ENCODE peak calls at places on chromosome 12, in eight cellular contexts. I is type B pancreatic cell, X is PC-3, U is fibroblast of mammary gland, P is fibroblast of lung, F is heart left ventricle, C is foreskin keratinocyte, D is cardiac muscle cell. Q is an unnamed sample.

GRCh38 chr12:124480469-124481256 is 86.7 kb downstream of the NCOR2 start:
- DNase-seq in I (no peak), X (peak), U (peak), P (peak), F (no peak), C (no peak), D (peak), Q (peak)

GRCh38 chr12:67853204-67853603 is 136.0 kb upstream of the IFNG-AS1 start:
- DNase-seq in I (no peak), X (no peak), U (peak), P (peak), F (no peak), C (no peak), D (peak), Q (peak)

GRCh38 chr12:14554281-14555008 is 13.2 kb downstream of the PLBD1 start:
- DNase-seq in I (no peak), X (peak), U (peak), P (peak), F (peak), C (peak), D (peak), Q (no peak)

GRCh38 chr12:32301216-32301615 is 98.1 kb upstream of the FGD4 start:
- DNase-seq in I (no peak), X (no peak), U (no peak), P (peak), F (no peak), C (no peak), D (no peak), Q (no peak)

GRCh38 chr12:123131879-123132402 is 18.9 kb downstream of the PITPNM2 start:
- DNase-seq in I (no peak), X (no peak), U (no peak), P (no peak), F (no peak), C (no peak), D (no peak), Q (no peak)

GRCh38 chr12:121116318-121117225 is 16.1 kb upstream of the P2RX7 start:
- DNase-seq in I (no peak), X (no peak), U (no peak), P (no peak), F (no peak), C (no peak), D (no peak), Q (no peak)

GRCh38 chr12:53410951-53411350 is 12.7 kb upstream of the AMHR2 start:
- DNase-seq in I (no peak), X (no peak), U (no peak), P (no peak), F (no peak), C (no peak), D (no peak), Q (no peak)

GRCh38 chr12:110846615-110847566 is at the start of gene CCDC63:
- DNase-seq in I (peak), X (peak), U (peak), P (peak), F (peak), C (no peak), D (peak), Q (no peak)

GRCh38 chr12:16606201-16606849 is 363 bp upstream of the LMO3 start:
- DNase-seq in I (no peak), X (peak), U (peak), P (peak), F (peak), C (no peak), D (peak), Q (no peak)

GRCh38 chr12:51839310-51839943 is 9.1 kb downstream of the FIGNL2 start:
- DNase-seq in I (no peak), X (no peak), U (no peak), P (no peak), F (no peak), C (no peak), D (no peak), Q (no peak)

GRCh38 chr12:12336049-12336411 is 14.0 kb downstream of the MANSC1 start:
- DNase-seq in I (no peak), X (no peak), U (no peak), P (no peak), F (no peak), C (no peak), D (peak), Q (no peak)

GRCh38 chr12:28130625-28131598 is 59.3 kb upstream of the CCDC91 start:
- DNase-seq in I (no peak), X (peak), U (peak), P (peak), F (peak), C (peak), D (peak), Q (no peak)

GRCh38 chr12:113808095-113808951 is 157.8 kb downstream of the RBM19 start:
- DNase-seq in I (no peak), X (no peak), U (no peak), P (no peak), F (no peak), C (no peak), D (no peak), Q (no peak)

GRCh38 chr12:120584343-120585149 is 3.3 kb upstream of the POP5 start:
- DNase-seq in I (no peak), X (peak), U (peak), P (no peak), F (peak), C (no peak), D (peak), Q (no peak)

GRCh38 chr12:131333621-131334440 is 377.1 kb upstream of the SFSWAP start:
- DNase-seq in I (no peak), X (no peak), U (no peak), P (no peak), F (no peak), C (no peak), D (no peak), Q (no peak)

GRCh38 chr12:110639336-110640178 is 25.6 kb downstream of the TCTN1 start:
- DNase-seq in I (no peak), X (peak), U (peak), P (peak), F (no peak), C (peak), D (peak), Q (peak)

GRCh38 chr12:26853303-26854027 is 20.5 kb upstream of the ITPR2 start:
- DNase-seq in I (no peak), X (peak), U (peak), P (peak), F (peak), C (no peak), D (peak), Q (no peak)

GRCh38 chr12:57540998-57541397 is 6.0 kb downstream of the DCTN2 start:
- DNase-seq in I (no peak), X (no peak), U (no peak), P (no peak), F (no peak), C (no peak), D (no peak), Q (no peak)

GRCh38 chr12:98725481-98726247 is 80.6 kb downstream of the APAF1 start:
- DNase-seq in I (no peak), X (peak), U (peak), P (peak), F (no peak), C (no peak), D (peak), Q (no peak)

GRCh38 chr12:57629897-57630471 is 3.0 kb downstream of the B4GALNT1 start:
- DNase-seq in I (peak), X (no peak), U (no peak), P (no peak), F (no peak), C (no peak), D (no peak), Q (no peak)

GRCh38 chr12:108635201-108635996 is 1.7 kb upstream of the SELPLG start:
- DNase-seq in I (no peak), X (no peak), U (no peak), P (no peak), F (peak), C (no peak), D (no peak), Q (no peak)

GRCh38 chr12:62834406-62834805 is 100.5 kb downstream of the PPM1H start:
- DNase-seq in I (no peak), X (no peak), U (no peak), P (no peak), F (peak), C (no peak), D (no peak), Q (no peak)

GRCh38 chr12:99498756-99499155 is 148.8 kb upstream of the GARIN6 start:
- DNase-seq in I (no peak), X (peak), U (peak), P (peak), F (no peak), C (peak), D (no peak), Q (no peak)

GRCh38 chr12:2285462-2285861 is 232.7 kb downstream of the CACNA1C start:
- DNase-seq in I (no peak), X (no peak), U (no peak), P (no peak), F (no peak), C (no peak), D (no peak), Q (no peak)

GRCh38 chr12:25988505-25988904 is 30.0 kb downstream of the RASSF8 start:
- DNase-seq in I (no peak), X (no peak), U (no peak), P (no peak), F (no peak), C (no peak), D (no peak), Q (no peak)

GRCh38 chr12:68007466-68007865 is 18.2 kb downstream of the IFNG-AS1 start:
- DNase-seq in I (no peak), X (no peak), U (peak), P (peak), F (no peak), C (no peak), D (peak), Q (peak)

GRCh38 chr12:75951399-75952228 is 80.0 kb downstream of the PHLDA1 start:
- DNase-seq in I (no peak), X (peak), U (peak), P (peak), F (no peak), C (no peak), D (no peak), Q (no peak)

GRCh38 chr12:45775964-45776363 is 46.5 kb downstream of the ARID2 start:
- DNase-seq in I (no peak), X (no peak), U (no peak), P (no peak), F (no peak), C (no peak), D (no peak), Q (no peak)

GRCh38 chr12:113440947-113441782 is 19.0 kb downstream of the SDSL start:
- DNase-seq in I (no peak), X (no peak), U (no peak), P (no peak), F (no peak), C (no peak), D (no peak), Q (no peak)

DNA sequence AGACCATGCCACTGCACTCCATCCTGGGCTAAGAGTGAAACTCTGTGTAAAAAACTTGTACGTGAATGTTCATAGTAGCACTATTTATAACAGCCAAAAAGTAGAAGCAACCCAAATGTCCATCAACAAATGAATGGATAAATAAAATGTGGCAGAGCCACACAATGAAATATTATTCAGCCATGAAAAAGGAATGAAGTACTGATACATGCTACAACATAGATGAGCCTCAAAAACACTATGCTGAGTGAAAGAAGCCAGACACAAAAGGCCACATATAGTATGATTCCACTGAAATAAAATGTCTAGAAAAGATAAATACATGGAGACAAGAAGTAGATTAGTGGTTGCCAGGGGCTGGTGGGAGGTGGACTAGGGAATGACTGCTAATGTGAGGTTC is 72.8 kb downstream of the KSR2 start:
- DNase-seq in I (no peak), X (no peak), U (no peak), P (no peak), F (no peak), C (no peak), D (no peak), Q (no peak)
- TF ChIP-seq CTCF in I (no peak), X (no peak), U (no peak), P (no peak), F (no peak), C (no peak), D (no peak), Q (no peak)

DNA sequence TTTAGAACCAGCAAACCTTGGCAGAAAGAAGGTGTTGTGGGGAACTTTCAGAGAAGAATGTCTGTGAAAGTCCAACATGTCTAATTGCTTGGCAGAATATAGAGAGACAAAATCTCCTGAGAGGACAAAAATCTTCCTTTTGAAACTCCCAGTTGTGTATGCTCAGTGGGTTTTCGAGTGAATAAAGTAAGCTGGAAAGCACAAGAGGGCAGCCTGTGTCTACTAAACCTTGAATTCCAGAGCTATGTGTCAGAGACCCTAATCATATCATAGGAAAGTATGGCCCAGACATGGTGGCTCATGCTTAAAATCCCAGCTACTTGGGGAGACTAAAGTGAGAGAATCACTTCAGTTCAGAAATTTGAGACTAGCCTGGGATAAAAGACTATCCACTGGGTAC is 661.2 kb downstream of the SLC16A7 start:
- DNase-seq in I (no peak), X (peak), U (peak), P (peak), F (no peak), C (peak), D (peak), Q (no peak)
- TF ChIP-seq CTCF in I (no peak), X (peak), U (no peak), P (no peak), F (no peak), C (peak), D (peak), Q (no peak)

GRCh38 chr12:5503774-5504173 is 71.9 kb downstream of the NTF3 start:
- DNase-seq in I (no peak), X (no peak), U (no peak), P (no peak), F (no peak), C (peak), D (no peak), Q (no peak)
- TF ChIP-seq CTCF in I (no peak), X (no peak), U (no peak), P (no peak), F (no peak), C (no peak), D (no peak), Q (no peak)

DNA sequence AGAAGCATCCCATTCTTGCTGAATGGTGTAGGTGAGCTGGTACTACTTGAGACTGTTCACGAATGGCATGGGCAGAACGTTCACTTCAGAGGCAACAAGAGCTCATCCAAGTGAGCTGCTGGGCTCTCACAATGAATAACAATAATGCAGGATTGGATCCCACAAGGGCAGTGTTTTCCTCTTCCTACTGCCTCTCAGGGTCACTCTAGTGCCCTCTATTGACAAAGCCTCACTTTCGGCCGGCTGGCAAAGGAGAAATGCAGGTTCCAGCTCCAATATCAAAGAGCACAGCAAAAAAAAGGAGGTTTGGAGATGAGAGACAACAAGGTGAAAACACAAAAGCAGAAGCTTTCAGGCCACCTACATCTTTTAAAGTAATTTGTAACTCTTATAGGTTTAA is 74.6 kb upstream of the MYF6 start:
- DNase-seq in I (no peak), X (peak), U (peak), P (no peak), F (no peak), C (no peak), D (no peak), Q (no peak)
- TF ChIP-seq CTCF in I (peak), X (peak), U (peak), P (peak), F (no peak), C (peak), D (peak), Q (peak)

DNA sequence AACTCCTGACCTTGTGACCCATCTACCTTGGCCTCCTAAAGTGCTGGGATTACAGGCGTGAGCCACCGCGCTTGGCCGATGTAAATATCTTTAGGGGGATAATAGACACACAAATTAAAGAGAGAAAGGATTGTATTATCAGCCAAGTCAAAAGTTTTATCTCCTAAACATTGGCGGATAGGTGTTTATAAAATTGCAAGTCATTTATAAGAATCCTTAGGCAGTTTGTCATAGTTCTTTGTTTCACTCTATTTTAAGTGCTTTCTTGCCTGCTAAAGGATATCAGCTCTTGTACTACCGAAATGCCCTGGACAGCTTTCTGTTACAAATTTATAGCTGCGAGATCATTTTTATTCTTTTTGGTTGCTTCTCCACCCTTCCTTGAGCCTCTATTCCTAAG is 106.2 kb downstream of the DIP2B start:
- DNase-seq in I (no peak), X (no peak), U (no peak), P (no peak), F (no peak), C (no peak), D (no peak), Q (no peak)
- TF ChIP-seq CTCF in I (no peak), X (no peak), U (no peak), P (no peak), F (no peak), C (no peak), D (no peak), Q (no peak)

Q was measured in AG09319.